ENCODE peak calls at places on chromosome 18, in nine cellular contexts. One of them, this sample, is unnamed.
A peak's percentile ranks its signal among the peaks of the same experiment; 100 is the strongest.

GRCh38 chr18:9614401-9615279 is at the start of gene PPP4R1:
- DNase-seq in fibroblast of the aortic adventitia: peak; percentile 50
- DNase-seq in nephron progenitor cell: peak; percentile 85
- DNase-seq in uterus: peak; percentile 78
- DNase-seq in GM10248: peak; percentile 88
- DNase-seq in epithelial cell of esophagus: peak; percentile 84
- DNase-seq in left lung: peak; percentile 95
- DNase-seq in IMR-90: peak; percentile 52
- DNase-seq in body of pancreas: peak; percentile 84
- DNase-seq in this sample: peak; percentile 73

GRCh38 chr18:3060667-3061580 is 48.0 kb upstream of the LPIN2 start:
- DNase-seq in epithelial cell of esophagus: no peak
- DNase-seq in GM10248: peak; percentile 49
- DNase-seq in fibroblast of the aortic adventitia: no peak
- DNase-seq in body of pancreas: no peak
- DNase-seq in left lung: no peak
- DNase-seq in IMR-90: no peak
- DNase-seq in nephron progenitor cell: no peak
- DNase-seq in uterus: no peak
- DNase-seq in this sample: no peak

GRCh38 chr18:48902856-48903601 is 47.7 kb downstream of the SMAD7 start:
- DNase-seq in epithelial cell of esophagus: no peak
- DNase-seq in body of pancreas: peak; percentile 31
- DNase-seq in uterus: peak; percentile 43
- DNase-seq in GM10248: no peak
- DNase-seq in IMR-90: peak; percentile 34
- DNase-seq in nephron progenitor cell: no peak
- DNase-seq in left lung: no peak
- DNase-seq in fibroblast of the aortic adventitia: peak; percentile 88
- DNase-seq in this sample: no peak

GRCh38 chr18:67770520-67770919 is 254.0 kb upstream of the DSEL start:
- DNase-seq in nephron progenitor cell: no peak
- DNase-seq in GM10248: no peak
- DNase-seq in fibroblast of the aortic adventitia: no peak
- DNase-seq in IMR-90: no peak
- DNase-seq in left lung: no peak
- DNase-seq in body of pancreas: no peak
- DNase-seq in uterus: no peak
- DNase-seq in epithelial cell of esophagus: no peak
- DNase-seq in this sample: no peak

GRCh38 chr18:41096504-41096903 is 858.5 kb upstream of the PIK3C3 start:
- DNase-seq in uterus: no peak
- DNase-seq in nephron progenitor cell: no peak
- DNase-seq in fibroblast of the aortic adventitia: peak; percentile 22
- DNase-seq in body of pancreas: no peak
- DNase-seq in GM10248: no peak
- DNase-seq in IMR-90: peak; percentile 42
- DNase-seq in left lung: no peak
- DNase-seq in epithelial cell of esophagus: peak; percentile 65
- DNase-seq in this sample: no peak

GRCh38 chr18:8052237-8052701 is 485.2 kb downstream of the PTPRM start:
- DNase-seq in left lung: no peak
- DNase-seq in body of pancreas: no peak
- DNase-seq in fibroblast of the aortic adventitia: peak; percentile 75
- DNase-seq in uterus: no peak
- DNase-seq in epithelial cell of esophagus: peak; percentile 37
- DNase-seq in GM10248: no peak
- DNase-seq in IMR-90: peak; percentile 26
- DNase-seq in nephron progenitor cell: no peak
- DNase-seq in this sample: no peak

GRCh38 chr18:41391616-41392610 is 563.1 kb upstream of the PIK3C3 start:
- DNase-seq in IMR-90: peak; percentile 70
- DNase-seq in epithelial cell of esophagus: peak; percentile 68
- DNase-seq in body of pancreas: peak; percentile 14
- DNase-seq in nephron progenitor cell: peak; percentile 73
- DNase-seq in uterus: no peak
- DNase-seq in fibroblast of the aortic adventitia: peak; percentile 5
- DNase-seq in left lung: peak; percentile 63
- DNase-seq in GM10248: peak; percentile 17
- DNase-seq in this sample: peak; percentile 37

GRCh38 chr18:50651334-50651733 is 91.4 kb downstream of the MAPK4 start:
- DNase-seq in IMR-90: no peak
- DNase-seq in fibroblast of the aortic adventitia: no peak
- DNase-seq in GM10248: no peak
- DNase-seq in uterus: no peak
- DNase-seq in epithelial cell of esophagus: no peak
- DNase-seq in left lung: no peak
- DNase-seq in nephron progenitor cell: no peak
- DNase-seq in body of pancreas: no peak
- DNase-seq in this sample: no peak

GRCh38 chr18:9647496-9648323 is 33.4 kb upstream of the PPP4R1 start:
- DNase-seq in body of pancreas: no peak
- DNase-seq in fibroblast of the aortic adventitia: peak; percentile 8
- DNase-seq in epithelial cell of esophagus: peak; percentile 94
- DNase-seq in nephron progenitor cell: no peak
- DNase-seq in left lung: no peak
- DNase-seq in uterus: no peak
- DNase-seq in GM10248: no peak
- DNase-seq in IMR-90: no peak
- DNase-seq in this sample: no peak

GRCh38 chr18:9673296-9674251 is 34.5 kb upstream of the RAB31 start:
- DNase-seq in nephron progenitor cell: no peak
- DNase-seq in fibroblast of the aortic adventitia: peak; percentile 85
- DNase-seq in epithelial cell of esophagus: peak; percentile 98
- DNase-seq in body of pancreas: peak; percentile 84
- DNase-seq in uterus: no peak
- DNase-seq in GM10248: peak; percentile 89
- DNase-seq in IMR-90: peak; percentile 58
- DNase-seq in left lung: no peak
- DNase-seq in this sample: no peak

GRCh38 chr18:9810994-9811393 is 74.8 kb upstream of the TXNDC2 start:
- DNase-seq in IMR-90: no peak
- DNase-seq in epithelial cell of esophagus: no peak
- DNase-seq in fibroblast of the aortic adventitia: no peak
- DNase-seq in GM10248: no peak
- DNase-seq in uterus: no peak
- DNase-seq in nephron progenitor cell: no peak
- DNase-seq in body of pancreas: no peak
- DNase-seq in left lung: no peak
- DNase-seq in this sample: no peak

GRCh38 chr18:31581498-31582197 is 10.0 kb upstream of the TTR start:
- DNase-seq in left lung: no peak
- DNase-seq in uterus: no peak
- DNase-seq in nephron progenitor cell: no peak
- DNase-seq in IMR-90: peak; percentile 18
- DNase-seq in body of pancreas: no peak
- DNase-seq in epithelial cell of esophagus: peak; percentile 19
- DNase-seq in GM10248: no peak
- DNase-seq in fibroblast of the aortic adventitia: peak; percentile 45
- DNase-seq in this sample: no peak

GRCh38 chr18:36349552-36349951 is 52.0 kb downstream of the FHOD3 start:
- DNase-seq in GM10248: no peak
- DNase-seq in fibroblast of the aortic adventitia: no peak
- DNase-seq in body of pancreas: no peak
- DNase-seq in uterus: no peak
- DNase-seq in epithelial cell of esophagus: peak; percentile 45
- DNase-seq in nephron progenitor cell: no peak
- DNase-seq in IMR-90: peak; percentile 8
- DNase-seq in left lung: no peak
- DNase-seq in this sample: no peak

GRCh38 chr18:35695384-35695783 is 113.8 kb downstream of the GALNT1 start:
- DNase-seq in GM10248: no peak
- DNase-seq in IMR-90: no peak
- DNase-seq in nephron progenitor cell: no peak
- DNase-seq in fibroblast of the aortic adventitia: no peak
- DNase-seq in body of pancreas: no peak
- DNase-seq in uterus: no peak
- DNase-seq in epithelial cell of esophagus: no peak
- DNase-seq in left lung: no peak
- DNase-seq in this sample: no peak

GRCh38 chr18:37425182-37425581 is 140.4 kb downstream of the CELF4 start:
- DNase-seq in GM10248: no peak
- DNase-seq in nephron progenitor cell: no peak
- DNase-seq in uterus: no peak
- DNase-seq in epithelial cell of esophagus: no peak
- DNase-seq in body of pancreas: no peak
- DNase-seq in IMR-90: no peak
- DNase-seq in left lung: no peak
- DNase-seq in fibroblast of the aortic adventitia: no peak
- DNase-seq in this sample: no peak

GRCh38 chr18:56291229-56291796 is 347.1 kb downstream of the TXNL1 start:
- DNase-seq in body of pancreas: no peak
- DNase-seq in fibroblast of the aortic adventitia: no peak
- DNase-seq in IMR-90: peak; percentile 47
- DNase-seq in left lung: no peak
- DNase-seq in nephron progenitor cell: no peak
- DNase-seq in GM10248: no peak
- DNase-seq in epithelial cell of esophagus: no peak
- DNase-seq in uterus: no peak
- DNase-seq in this sample: no peak

GRCh38 chr18:48949051-48949605 is 1.6 kb downstream of the SMAD7 start:
- DNase-seq in epithelial cell of esophagus: no peak
- DNase-seq in fibroblast of the aortic adventitia: no peak
- DNase-seq in nephron progenitor cell: no peak
- DNase-seq in body of pancreas: peak; percentile 47
- DNase-seq in uterus: no peak
- DNase-seq in IMR-90: no peak
- DNase-seq in GM10248: peak; percentile 55
- DNase-seq in left lung: peak; percentile 84
- DNase-seq in this sample: no peak

GRCh38 chr18:12703714-12704113 is 872 bp downstream of the PSMG2 start:
- DNase-seq in epithelial cell of esophagus: peak; percentile 10
- DNase-seq in uterus: no peak
- DNase-seq in nephron progenitor cell: no peak
- DNase-seq in fibroblast of the aortic adventitia: peak; percentile 27
- DNase-seq in GM10248: no peak
- DNase-seq in body of pancreas: no peak
- DNase-seq in IMR-90: peak; percentile 46
- DNase-seq in left lung: no peak
- DNase-seq in this sample: no peak

GRCh38 chr18:24402209-24402785 is 4.7 kb upstream of the OSBPL1A start:
- DNase-seq in body of pancreas: no peak
- DNase-seq in IMR-90: no peak
- DNase-seq in nephron progenitor cell: no peak
- DNase-seq in left lung: no peak
- DNase-seq in uterus: no peak
- DNase-seq in epithelial cell of esophagus: no peak
- DNase-seq in fibroblast of the aortic adventitia: no peak
- DNase-seq in GM10248: no peak
- DNase-seq in this sample: no peak
- TF ChIP-seq CTCF in body of pancreas: no peak
- TF ChIP-seq CTCF in IMR-90: peak; percentile 12
- TF ChIP-seq CTCF in nephron progenitor cell: no peak
- TF ChIP-seq CTCF in left lung: no peak
- TF ChIP-seq CTCF in uterus: no peak
- TF ChIP-seq CTCF in epithelial cell of esophagus: no peak
- TF ChIP-seq CTCF in fibroblast of the aortic adventitia: peak; percentile 21
- TF ChIP-seq CTCF in GM10248: peak; percentile 7
- TF ChIP-seq CTCF in this sample: no peak

DNA sequence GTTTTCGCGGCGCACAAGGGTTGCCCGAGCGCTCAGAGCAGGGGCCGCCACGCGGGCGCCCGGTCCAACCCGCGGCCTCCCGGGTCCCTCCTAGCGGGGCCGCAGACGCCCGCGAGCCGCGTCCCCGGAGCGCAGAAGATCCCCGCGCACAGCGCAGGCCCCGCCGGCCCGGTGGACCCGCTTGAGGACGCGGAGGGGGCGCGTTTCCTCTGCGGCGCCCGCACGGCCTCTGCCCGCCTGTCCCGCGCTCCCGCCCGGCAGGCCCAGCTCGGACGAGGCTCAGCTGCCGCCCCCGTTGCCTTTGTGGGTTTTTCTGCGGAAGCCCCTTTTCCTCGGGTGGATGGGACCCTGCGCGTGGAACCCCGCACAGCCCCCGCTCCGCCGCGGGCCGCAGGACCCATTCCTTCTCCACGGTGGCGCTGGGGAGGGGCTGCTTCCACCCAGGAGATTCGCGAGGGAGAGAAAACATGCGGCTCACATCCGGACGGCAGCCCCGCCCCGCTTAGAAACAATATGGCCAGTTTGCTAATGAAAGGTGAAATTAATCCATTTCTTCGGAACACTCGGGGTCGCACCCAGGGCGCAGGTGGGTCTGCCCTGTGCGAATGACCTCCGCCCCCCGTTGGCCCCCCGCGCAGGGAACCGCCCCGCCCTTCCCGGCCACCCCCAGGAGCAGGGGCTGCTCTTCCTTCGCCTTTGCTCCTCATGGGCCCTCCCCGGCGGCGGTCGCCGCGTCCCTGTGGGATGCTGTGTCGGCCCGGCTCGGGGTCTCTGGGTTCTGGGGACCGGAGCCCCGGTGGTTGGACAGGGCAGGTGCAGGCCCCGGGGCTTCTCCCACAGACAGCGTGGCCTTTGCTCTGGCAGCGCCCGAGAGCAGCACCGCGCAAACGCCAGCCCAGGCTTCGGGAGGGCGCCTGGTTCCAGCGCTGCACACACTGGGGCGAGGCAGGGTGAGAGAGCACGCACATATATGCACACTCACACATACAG is 9.3 kb upstream of the KCNG2 start:
- DNase-seq in body of pancreas: no peak
- DNase-seq in GM10248: no peak
- DNase-seq in fibroblast of the aortic adventitia: no peak
- DNase-seq in nephron progenitor cell: peak; percentile 50
- DNase-seq in epithelial cell of esophagus: no peak
- DNase-seq in left lung: no peak
- DNase-seq in IMR-90: no peak
- DNase-seq in uterus: no peak
- DNase-seq in this sample: no peak
- TF ChIP-seq CTCF in body of pancreas: no peak
- TF ChIP-seq CTCF in GM10248: no peak
- TF ChIP-seq CTCF in fibroblast of the aortic adventitia: no peak
- TF ChIP-seq CTCF in nephron progenitor cell: no peak
- TF ChIP-seq CTCF in epithelial cell of esophagus: no peak
- TF ChIP-seq CTCF in left lung: no peak
- TF ChIP-seq CTCF in IMR-90: peak; percentile 2
- TF ChIP-seq CTCF in uterus: no peak
- TF ChIP-seq CTCF in this sample: no peak

DNA sequence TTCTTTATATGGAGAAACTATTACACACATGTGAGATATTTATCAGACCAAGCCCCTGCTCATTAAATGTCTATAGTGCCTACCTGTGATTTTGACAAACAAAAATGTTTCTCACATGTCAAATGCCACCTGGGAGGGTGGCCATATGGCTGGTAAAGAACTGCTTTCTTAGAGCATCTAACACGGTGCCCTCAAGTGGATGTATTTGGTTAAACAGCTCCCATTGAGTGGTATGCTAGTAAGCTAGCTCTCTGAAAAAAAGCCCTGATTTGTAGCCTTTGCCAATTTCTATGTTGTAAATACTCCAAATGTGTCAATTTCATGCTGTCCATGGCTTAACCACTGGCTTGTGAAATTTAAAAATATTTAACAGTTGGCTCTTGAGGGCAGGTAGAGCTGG is 94.6 kb downstream of the PMAIP1 start:
- DNase-seq in epithelial cell of esophagus: peak; percentile 19
- DNase-seq in GM10248: no peak
- DNase-seq in nephron progenitor cell: no peak
- DNase-seq in body of pancreas: no peak
- DNase-seq in IMR-90: peak; percentile 12
- DNase-seq in fibroblast of the aortic adventitia: no peak
- DNase-seq in uterus: no peak
- DNase-seq in left lung: no peak
- DNase-seq in this sample: no peak
- TF ChIP-seq CTCF in epithelial cell of esophagus: peak; percentile 26
- TF ChIP-seq CTCF in GM10248: no peak
- TF ChIP-seq CTCF in nephron progenitor cell: no peak
- TF ChIP-seq CTCF in body of pancreas: no peak
- TF ChIP-seq CTCF in IMR-90: no peak
- TF ChIP-seq CTCF in fibroblast of the aortic adventitia: peak; percentile 16
- TF ChIP-seq CTCF in uterus: no peak
- TF ChIP-seq CTCF in left lung: no peak
- TF ChIP-seq CTCF in this sample: peak; percentile 31

GRCh38 chr18:30457156-30457555 is 585.4 kb downstream of the DSC3 start:
- DNase-seq in nephron progenitor cell: no peak
- DNase-seq in IMR-90: no peak
- DNase-seq in GM10248: no peak
- DNase-seq in fibroblast of the aortic adventitia: no peak
- DNase-seq in epithelial cell of esophagus: no peak
- DNase-seq in left lung: no peak
- DNase-seq in body of pancreas: no peak
- DNase-seq in uterus: no peak
- DNase-seq in this sample: no peak
- TF ChIP-seq CTCF in nephron progenitor cell: no peak
- TF ChIP-seq CTCF in IMR-90: no peak
- TF ChIP-seq CTCF in GM10248: no peak
- TF ChIP-seq CTCF in fibroblast of the aortic adventitia: no peak
- TF ChIP-seq CTCF in epithelial cell of esophagus: peak; percentile 4
- TF ChIP-seq CTCF in left lung: no peak
- TF ChIP-seq CTCF in body of pancreas: no peak
- TF ChIP-seq CTCF in uterus: no peak
- TF ChIP-seq CTCF in this sample: no peak